ENCODE peak calls at places on chromosomes 6 and 20, in nine cellular contexts. I, P, E, Z, C, H, X, D and G are unnamed samples.

GRCh38 chr20:63844384-63845025 is 13.4 kb upstream of the ZBTB46 start:
- DNase-seq in I (no peak), P (no peak), E (no peak), Z (no peak), C (no peak), H (no peak), X (no peak), D (no peak), G (no peak)

GRCh38 chr20:48066851-48067250 is 281.6 kb upstream of the SULF2 start:
- DNase-seq in I (no peak), P (no peak), E (no peak), Z (no peak), C (no peak), H (no peak), X (no peak), D (no peak), G (no peak)

GRCh38 chr6:167722634-167723309 is 103.9 kb upstream of the AFDN start:
- DNase-seq in I (no peak), P (no peak), E (no peak), Z (no peak), C (no peak), H (no peak), X (no peak), D (no peak), G (no peak)

GRCh38 chr6:14107000-14107399 is 10.6 kb upstream of the CD83 start:
- DNase-seq in I (no peak), P (no peak), E (no peak), Z (no peak), C (no peak), H (no peak), X (no peak), D (no peak), G (no peak)

GRCh38 chr6:142279350-142280180 is 22.2 kb upstream of the ADGRG6 start:
- DNase-seq in I (no peak), P (no peak), E (no peak), Z (no peak), C (no peak), H (no peak), X (no peak), D (no peak), G (no peak)

GRCh38 chr6:21176197-21176596 is 417.4 kb upstream of the SOX4 start:
- DNase-seq in I (no peak), P (no peak), E (no peak), Z (no peak), C (no peak), H (no peak), X (no peak), D (no peak), G (no peak)

GRCh38 chr6:126444874-126445273 is 105.0 kb downstream of the CENPW start:
- DNase-seq in I (no peak), P (no peak), E (no peak), Z (no peak), C (no peak), H (no peak), X (no peak), D (no peak), G (no peak)

GRCh38 chr6:108921547-108922331 is 73.5 kb downstream of the ARMC2 start:
- DNase-seq in I (no peak), P (no peak), E (no peak), Z (no peak), C (no peak), H (no peak), X (no peak), D (peak; percentile 13), G (peak; percentile 40)

GRCh38 chr20:3710703-3711417 is 1.5 kb downstream of the SIGLEC1 start:
- DNase-seq in I (peak; percentile 83), P (peak; percentile 79), E (peak; percentile 79), Z (peak; percentile 31), C (peak; percentile 76), H (peak; percentile 33), X (peak; percentile 6), D (peak; percentile 59), G (no peak)

GRCh38 chr6:163776549-163777378 is 362.2 kb downstream of the QKI start:
- DNase-seq in I (no peak), P (no peak), E (no peak), Z (no peak), C (no peak), H (no peak), X (no peak), D (no peak), G (no peak)

GRCh38 chr6:127303917-127304316 is 37.3 kb downstream of the RNF146 start:
- DNase-seq in I (no peak), P (no peak), E (no peak), Z (no peak), C (no peak), H (no peak), X (no peak), D (no peak), G (no peak)

GRCh38 chr6:150391890-150392289 is 23.1 kb downstream of the IYD start:
- DNase-seq in I (no peak), P (no peak), E (no peak), Z (no peak), C (no peak), H (no peak), X (no peak), D (no peak), G (no peak)

GRCh38 chr20:7463290-7463689 is 477.0 kb downstream of the HAO1 start:
- DNase-seq in I (no peak), P (no peak), E (no peak), Z (no peak), C (no peak), H (no peak), X (no peak), D (no peak), G (no peak)

GRCh38 chr6:71250050-71250689 is 38.4 kb upstream of the OGFRL1 start:
- DNase-seq in I (no peak), P (no peak), E (no peak), Z (peak; percentile 86), C (no peak), H (no peak), X (no peak), D (no peak), G (no peak)

GRCh38 chr20:52578559-52578958 is 387.0 kb upstream of the ZFP64 start:
- DNase-seq in I (no peak), P (no peak), E (no peak), Z (no peak), C (no peak), H (no peak), X (no peak), D (no peak), G (no peak)

GRCh38 chr6:19753822-19754221 is 83.3 kb upstream of the ID4 start:
- DNase-seq in I (no peak), P (no peak), E (no peak), Z (no peak), C (no peak), H (no peak), X (no peak), D (peak; percentile 54), G (peak; percentile 79)

GRCh38 chr6:100342830-100343229 is 121.9 kb downstream of the SIM1 start:
- DNase-seq in I (no peak), P (no peak), E (no peak), Z (no peak), C (no peak), H (no peak), X (no peak), D (no peak), G (no peak)

GRCh38 chr20:54497931-54498718 is 22.7 kb downstream of the DOK5 start:
- DNase-seq in I (no peak), P (no peak), E (no peak), Z (no peak), C (no peak), H (no peak), X (no peak), D (no peak), G (no peak)

GRCh38 chr20:1841554-1842140 is 53.6 kb upstream of the SIRPA start:
- DNase-seq in I (peak; percentile 60), P (no peak), E (no peak), Z (peak; percentile 69), C (peak; percentile 57), H (no peak), X (no peak), D (peak; percentile 35), G (no peak)